ENCODE peak calls at places on chromosome 6, in nine cellular contexts. E is C1 segment of cervical spinal cord, L is fibroblast of the aortic adventitia, T is NCI-H2171, G is NCI-H774, R is cardiac muscle cell, Q is left colon, U is HFFc6, Z is adipocyte. X is an unnamed sample.

GRCh38 chr6:84508981-84509380 is 255.4 kb downstream of the TBX18 start:
- DNase-seq in R (peak; percentile 76), Q (no peak), U (no peak), Z (peak; percentile 66), L (peak; percentile 62), T (no peak), E (no peak), G (no peak), X (no peak)

GRCh38 chr6:7152467-7152866 is 44.7 kb downstream of the RREB1 start:
- DNase-seq in U (no peak), L (no peak), Q (no peak), G (no peak), Z (no peak), T (no peak), E (no peak), R (no peak), X (no peak)

GRCh38 chr6:119204744-119205143 is 126.3 kb upstream of the FAM184A start:
- DNase-seq in Z (no peak), R (no peak), T (no peak), G (no peak), U (no peak), L (no peak), E (no peak), Q (no peak), X (no peak)

GRCh38 chr6:107917468-107918375 is 40.3 kb downstream of the SEC63 start:
- DNase-seq in Z (no peak), E (no peak), R (no peak), T (no peak), Q (no peak), L (no peak), G (no peak), U (no peak), X (peak; percentile 19)

GRCh38 chr6:29506446-29507067 is 18.8 kb upstream of the MAS1L start:
- DNase-seq in U (no peak), R (no peak), Q (no peak), T (no peak), G (no peak), L (no peak), Z (no peak), E (no peak), X (no peak)

GRCh38 chr6:21668794-21669193 is 75.2 kb downstream of the SOX4 start:
- DNase-seq in L (no peak), U (no peak), R (no peak), G (no peak), Q (no peak), T (no peak), Z (no peak), E (no peak), X (no peak)

GRCh38 chr6:168038576-168039140 is 40.4 kb downstream of the FRMD1 start:
- DNase-seq in U (no peak), Z (no peak), G (no peak), T (no peak), R (no peak), L (no peak), Q (no peak), E (no peak), X (no peak)

GRCh38 chr6:142592876-142593275 is 291.1 kb downstream of the ADGRG6 start:
- DNase-seq in L (no peak), Q (no peak), R (no peak), T (no peak), G (no peak), E (no peak), U (peak; percentile 4), Z (no peak), X (no peak)

GRCh38 chr6:45038226-45038625 is 289.9 kb upstream of the RUNX2 start:
- DNase-seq in E (no peak), L (no peak), U (no peak), G (no peak), T (no peak), Q (no peak), Z (no peak), R (no peak), X (no peak)

GRCh38 chr6:81774542-81774941 is 22.1 kb upstream of the TENT5A start:
- DNase-seq in Z (no peak), E (no peak), R (no peak), Q (no peak), T (no peak), U (no peak), G (peak; percentile 73), L (no peak), X (no peak)

GRCh38 chr6:75230484-75231325 is 12.9 kb downstream of the COX7A2 start:
- DNase-seq in Q (no peak), U (peak; percentile 57), Z (peak; percentile 88), R (peak; percentile 76), L (peak; percentile 78), G (no peak), T (no peak), E (no peak), X (peak; percentile 65)

GRCh38 chr6:113630365-113630737 is 226.8 kb upstream of the MARCKS start:
- DNase-seq in Q (no peak), G (no peak), L (peak; percentile 86), E (no peak), T (no peak), R (peak; percentile 76), U (no peak), Z (peak; percentile 86), X (no peak)

GRCh38 chr6:130815200-130816071 is 11.8 kb upstream of the SMLR1 start:
- DNase-seq in E (no peak), T (no peak), R (no peak), Q (no peak), U (no peak), Z (no peak), G (no peak), L (no peak), X (no peak)

GRCh38 chr6:142294681-142295080 is 7.1 kb upstream of the ADGRG6 start:
- DNase-seq in R (no peak), G (no peak), E (no peak), Z (no peak), T (no peak), Q (no peak), U (no peak), L (no peak), X (no peak)

GRCh38 chr6:14270925-14271791 is 153.6 kb downstream of the CD83 start:
- DNase-seq in Q (peak; percentile 56), T (no peak), Z (peak; percentile 56), E (no peak), R (peak; percentile 78), G (no peak), U (peak; percentile 86), L (peak; percentile 95), X (no peak)

GRCh38 chr6:25329982-25330381 is 50.8 kb downstream of the CARMIL1 start:
- DNase-seq in Z (no peak), L (no peak), E (no peak), G (no peak), R (no peak), T (no peak), Q (no peak), U (no peak), X (no peak)

GRCh38 chr6:145886228-145886956 is 71.8 kb upstream of the FBXO30 start:
- DNase-seq in R (no peak), Z (peak; percentile 43), U (peak; percentile 74), G (no peak), E (no peak), T (no peak), L (peak; percentile 14), Q (no peak), X (no peak)